ENCODE peak calls at places on chromosomes 5 and 9, in nine cellular contexts. J, M, K, E, W, O, G, B and H are unnamed samples.

GRCh38 chr5:32088214-32088613 is 85.9 kb downstream of the GOLPH3 start:
- DNase-seq in J (no peak), M (no peak), K (no peak), E (no peak), W (no peak), O (no peak), G (no peak), B (no peak), H (no peak)

GRCh38 chr9:133103183-133103986 is 17.7 kb downstream of the RALGDS start:
- DNase-seq in J (no peak), M (no peak), K (peak), E (peak), W (peak), O (peak), G (peak), B (peak), H (no peak)

GRCh38 chr5:82278711-82279370 is 687 bp upstream of the RPS23 start:
- DNase-seq in J (no peak), M (no peak), K (no peak), E (no peak), W (no peak), O (no peak), G (no peak), B (no peak), H (no peak)

GRCh38 chr9:135135927-135136311 is 48.5 kb downstream of the OLFM1 start:
- DNase-seq in J (no peak), M (no peak), K (no peak), E (no peak), W (no peak), O (no peak), G (no peak), B (no peak), H (no peak)

GRCh38 chr9:12674961-12675360 is 18.2 kb upstream of the TYRP1 start:
- DNase-seq in J (no peak), M (no peak), K (no peak), E (no peak), W (no peak), O (no peak), G (no peak), B (no peak), H (no peak)

GRCh38 chr9:130407916-130408659 is 36.7 kb upstream of the ASS1 start:
- DNase-seq in J (no peak), M (no peak), K (no peak), E (no peak), W (no peak), O (no peak), G (no peak), B (no peak), H (no peak)

GRCh38 chr5:133827001-133827400 is 141.4 kb downstream of the C5orf15 start:
- DNase-seq in J (no peak), M (no peak), K (no peak), E (no peak), W (no peak), O (no peak), G (peak), B (no peak), H (no peak)

GRCh38 chr5:15823413-15823812 is 323.4 kb downstream of the FBXL7 start:
- DNase-seq in J (no peak), M (no peak), K (peak), E (no peak), W (no peak), O (no peak), G (no peak), B (no peak), H (no peak)

GRCh38 chr5:90162324-90162723 is 247.2 kb downstream of the CETN3 start:
- DNase-seq in J (no peak), M (no peak), K (no peak), E (no peak), W (no peak), O (no peak), G (no peak), B (no peak), H (no peak)

GRCh38 chr5:90166816-90167215 is 242.7 kb downstream of the CETN3 start:
- DNase-seq in J (no peak), M (no peak), K (no peak), E (no peak), W (no peak), O (no peak), G (no peak), B (no peak), H (no peak)

GRCh38 chr5:90158131-90158530 is 251.4 kb downstream of the CETN3 start:
- DNase-seq in J (no peak), M (no peak), K (no peak), E (no peak), W (no peak), O (no peak), G (no peak), B (no peak), H (no peak)

GRCh38 chr5:90161399-90161798 is 248.2 kb downstream of the CETN3 start:
- DNase-seq in J (peak), M (no peak), K (peak), E (peak), W (no peak), O (peak), G (peak), B (peak), H (no peak)
- TF ChIP-seq CTCF in J (peak), M (no peak), K (peak), E (no peak), W (no peak), O (no peak), G (no peak), B (peak), H (no peak)

DNA sequence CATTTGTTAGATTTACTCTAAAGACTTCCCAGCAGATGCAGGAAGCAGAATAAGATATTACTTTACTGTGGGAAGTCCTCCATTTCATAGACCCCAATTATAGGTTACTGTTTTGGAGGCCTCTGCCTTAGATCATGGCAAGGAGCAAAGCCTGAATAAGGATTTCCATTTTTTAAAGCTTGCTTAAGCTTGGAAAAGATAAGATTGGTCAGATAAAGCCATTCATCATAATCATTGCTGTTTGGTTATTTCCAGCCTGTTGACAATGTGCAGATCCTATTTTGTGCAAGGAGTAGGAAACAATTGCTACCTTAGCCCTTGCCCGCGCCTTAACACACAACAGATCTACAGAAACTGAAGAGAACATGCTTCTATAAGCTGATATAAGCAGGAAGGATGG is 129.4 kb upstream of the ITGA1 start:
- DNase-seq in J (no peak), M (no peak), K (no peak), E (no peak), W (no peak), O (no peak), G (no peak), B (no peak), H (no peak)
- H3K4me3 ChIP-seq in J (no peak), M (no peak), K (no peak), E (no peak), W (no peak), O (no peak), G (no peak), B (no peak), H (no peak)

GRCh38 chr5:39132792-39133191 is 58.6 kb upstream of the RICTOR start:
- DNase-seq in J (no peak), M (no peak), K (no peak), E (no peak), W (peak), O (no peak), G (no peak), B (no peak), H (no peak)

GRCh38 chr5:39138182-39138487 is 63.9 kb upstream of the RICTOR start:
- DNase-seq in J (no peak), M (no peak), K (no peak), E (no peak), W (no peak), O (no peak), G (no peak), B (no peak), H (no peak)

GRCh38 chr5:39138892-39139291 is 64.7 kb upstream of the RICTOR start:
- DNase-seq in J (no peak), M (no peak), K (peak), E (no peak), W (peak), O (no peak), G (no peak), B (no peak), H (no peak)

GRCh38 chr5:39140558-39141168 is 66.5 kb upstream of the RICTOR start:
- DNase-seq in J (no peak), M (no peak), K (no peak), E (no peak), W (no peak), O (no peak), G (no peak), B (no peak), H (no peak)

DNA sequence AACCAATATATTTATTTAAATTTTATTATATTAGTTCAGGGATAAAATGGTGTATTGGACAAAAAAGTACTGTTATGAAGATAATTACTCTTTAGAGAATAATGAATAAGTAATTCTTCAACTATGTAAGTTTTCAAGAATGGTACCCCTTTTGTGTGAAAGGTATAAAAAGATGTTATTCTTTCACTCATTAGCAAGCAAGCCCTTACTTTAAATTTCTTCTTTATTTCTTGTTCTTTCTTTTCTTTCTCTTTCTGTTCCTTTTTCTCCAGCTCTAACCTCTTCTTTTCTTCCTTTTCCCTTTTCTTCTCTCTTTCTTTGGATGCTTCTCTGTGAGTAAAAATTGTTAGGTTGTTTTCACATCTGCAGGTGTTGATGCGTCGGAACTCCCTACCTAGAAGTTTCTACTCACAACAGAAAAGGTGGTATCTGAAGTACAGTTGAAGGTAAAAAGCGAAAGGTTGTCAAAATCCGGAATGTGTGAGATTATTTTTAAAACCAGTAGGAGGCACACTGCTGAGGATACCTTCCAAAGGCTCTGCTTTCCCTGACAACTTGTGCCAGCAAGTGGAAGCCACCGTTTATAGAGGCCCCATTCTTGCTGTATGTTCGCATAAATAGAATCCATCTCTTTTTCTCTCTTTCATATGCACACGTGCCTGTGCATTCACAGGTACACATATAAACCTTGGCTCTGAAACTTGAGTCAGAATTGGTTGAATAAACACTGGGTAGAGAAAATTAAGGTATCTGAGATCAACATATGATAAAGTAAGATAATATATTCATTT is 63.4 kb upstream of the RICTOR start:
- DNase-seq in J (no peak), M (no peak), K (no peak), E (no peak), W (peak), O (no peak), G (no peak), B (no peak), H (no peak)
- TF ChIP-seq CTCF in J (no peak), M (no peak), K (no peak), E (no peak), W (peak), O (no peak), G (no peak), B (no peak), H (peak)

DNA sequence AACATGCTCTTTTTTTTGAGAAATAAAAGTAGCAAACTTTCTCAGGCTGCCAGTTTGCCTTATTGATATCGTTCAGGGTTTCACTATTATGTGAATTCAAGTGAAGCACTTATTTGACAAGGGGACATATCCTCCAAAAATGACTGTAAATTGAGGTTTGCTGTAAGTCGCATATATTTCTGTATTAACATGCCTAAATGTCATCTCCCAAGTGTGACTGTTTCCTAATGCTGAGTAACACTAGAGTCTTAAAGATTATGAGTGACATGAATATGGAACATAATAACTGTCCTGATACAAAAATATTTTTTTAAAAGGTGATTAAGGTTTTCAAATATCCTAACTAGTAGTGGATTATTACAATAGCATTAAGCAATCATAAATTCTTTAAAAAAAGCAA is 3.7 kb downstream of the NFIB start:
- DNase-seq in J (no peak), M (no peak), K (no peak), E (no peak), W (no peak), O (no peak), G (no peak), B (no peak), H (no peak)
- H3K4me3 ChIP-seq in J (peak), M (peak), K (no peak), E (no peak), W (peak), O (peak), G (peak), B (peak), H (no peak)